ENCODE peak calls at places on chromosome 9, in nine cellular contexts. Q is H7; N is amygdala; S is globus pallidus; I is small intestine; V is activated CD4-positive, alpha-beta T cell treated with anti-CD3 and anti-CD28 coated beads for 24 hours; R is brain microvascular endothelial cell; X is amniotic stem cell; M is stimulated activated CD4-positive, alpha-beta T cell treated with anti-CD3 and anti-CD28 coated beads, Interleukin-2, amount 100 ng/mL, for 48 hours. W is an unnamed sample.

GRCh38 chr9:98214811-98215210 is 22.4 kb upstream of the CORO2A start:
- DNase-seq in Q (no peak), N (no peak), S (no peak), I (no peak), V (no peak), R (no peak), X (no peak), M (no peak), W (no peak)

GRCh38 chr9:86487222-86487841 is 133.1 kb upstream of the TUT7 start:
- DNase-seq in Q (peak; percentile 43), N (no peak), S (peak; percentile 60), I (peak; percentile 44), V (no peak), R (no peak), X (peak; percentile 68), M (no peak), W (no peak)

GRCh38 chr9:91157891-91158660 is 203.6 kb downstream of the AUH start:
- DNase-seq in Q (no peak), N (no peak), S (no peak), I (no peak), V (no peak), R (no peak), X (no peak), M (no peak), W (no peak)

GRCh38 chr9:133048595-133048994 is 13.2 kb upstream of the CEL start:
- DNase-seq in Q (peak; percentile 88), N (no peak), S (peak; percentile 57), I (peak; percentile 62), V (no peak), R (no peak), X (no peak), M (no peak), W (no peak)

GRCh38 chr9:137580209-137580957 is 1.7 kb upstream of the DPH7 start:
- DNase-seq in Q (peak; percentile 64), N (no peak), S (no peak), I (no peak), V (no peak), R (no peak), X (no peak), M (no peak), W (no peak)

GRCh38 chr9:23820731-23821399 is 5.2 kb downstream of the ELAVL2 start:
- DNase-seq in Q (peak; percentile 63), N (no peak), S (no peak), I (no peak), V (no peak), R (no peak), X (no peak), M (no peak), W (no peak)

GRCh38 chr9:129868571-129869486 is 33.6 kb downstream of the USP20 start:
- DNase-seq in Q (no peak), N (no peak), S (no peak), I (peak; percentile 73), V (peak; percentile 72), R (no peak), X (no peak), M (peak; percentile 70), W (no peak)

GRCh38 chr9:87498046-87498815 is 564 bp downstream of the DAPK1 start:
- DNase-seq in Q (peak; percentile 88), N (peak; percentile 62), S (peak; percentile 55), I (peak; percentile 53), V (no peak), R (no peak), X (no peak), M (no peak), W (peak; percentile 49)

GRCh38 chr9:2730971-2731370 is 13.7 kb downstream of the KCNV2 start:
- DNase-seq in Q (no peak), N (no peak), S (no peak), I (no peak), V (no peak), R (no peak), X (no peak), M (no peak), W (no peak)

GRCh38 chr9:122442568-122442967 is 35.2 kb downstream of the OR1J1 start:
- DNase-seq in Q (no peak), N (no peak), S (no peak), I (no peak), V (no peak), R (no peak), X (no peak), M (no peak), W (no peak)

GRCh38 chr9:4177970-4178758 is 121.7 kb downstream of the GLIS3 start:
- DNase-seq in Q (no peak), N (no peak), S (no peak), I (no peak), V (no peak), R (no peak), X (no peak), M (no peak), W (no peak)

W was measured in KG1.